ENCODE peak calls at places on chromosome 13, in five cellular contexts. M is ovary, J is testis, S is neural progenitor cell, H is osteoblast. B is an unnamed sample. For H3K27me3, the result is how much of the 10 kb centered on the place peaks cover.

GRCh38 chr13:24141333-24141910 is 19.1 kb upstream of the SPATA13 start:
- DNase-seq in M (no peak), J (no peak), S (no peak), H (no peak), B (peak)

GRCh38 chr13:45700971-45701900 is 884 bp upstream of the CBY2 start:
- DNase-seq in M (no peak), J (peak), S (no peak), H (peak), B (peak)

GRCh38 chr13:50805805-50806204 is 37.7 kb downstream of the DLEU7 start:
- DNase-seq in M (no peak), J (no peak), S (peak), H (peak), B (no peak)

GRCh38 chr13:91520952-91521351 is 122.5 kb downstream of the GPC5 start:
- DNase-seq in M (no peak), J (no peak), S (no peak), H (no peak), B (no peak)

GRCh38 chr13:38417727-38418126 is 68.1 kb downstream of the UFM1 start:
- DNase-seq in M (no peak), J (no peak), S (peak), H (no peak), B (peak)

GRCh38 chr13:36998624-36999041 is 507 bp downstream of the ALG5 start:
- DNase-seq in M (peak), J (peak), S (peak), H (peak), B (peak)

GRCh38 chr13:101423872-101424271 is 7.6 kb upstream of the NALCN start:
- DNase-seq in M (no peak), J (no peak), S (no peak), H (no peak), B (no peak)

GRCh38 chr13:75226092-75226491 is 255.9 kb downstream of the TBC1D4 start:
- DNase-seq in M (no peak), J (peak), S (no peak), H (peak), B (no peak)

GRCh38 chr13:33639158-33639557 is 178.8 kb upstream of the RFC3 start:
- DNase-seq in M (peak), J (no peak), S (no peak), H (no peak), B (no peak)

GRCh38 chr13:39961036-39961435 is 305.6 kb downstream of the COG6 start:
- DNase-seq in M (no peak), J (no peak), S (no peak), H (no peak), B (no peak)

GRCh38 chr13:109700176-109700575 is 86.2 kb downstream of the IRS2 start:
- DNase-seq in M (peak), J (peak), S (no peak), H (no peak), B (peak)

GRCh38 chr13:32988588-32989256 is 27.5 kb upstream of the KL start:
- DNase-seq in M (no peak), J (no peak), S (no peak), H (no peak), B (no peak)

GRCh38 chr13:46804391-46804815 is 7.4 kb upstream of the ESD start:
- DNase-seq in M (no peak), J (no peak), S (no peak), H (peak), B (no peak)

GRCh38 chr13:98451676-98452105 is 125.2 kb downstream of the STK24 start:
- DNase-seq in M (peak), J (no peak), S (no peak), H (peak), B (no peak)

GRCh38 chr13:62176051-62176450 is 760.4 kb upstream of the PCDH20 start:
- DNase-seq in M (no peak), J (no peak), S (no peak), H (no peak), B (no peak)

GRCh38 chr13:93280688-93281087 is 54.1 kb downstream of the GPC6 start:
- DNase-seq in M (no peak), J (no peak), S (no peak), H (no peak), B (no peak)

GRCh38 chr13:19720039-19720438 is 62.7 kb downstream of the PSPC1 start:
- DNase-seq in M (no peak), J (no peak), S (no peak), H (no peak), B (no peak)

GRCh38 chr13:26220575-26220974 is 1.5 kb downstream of the RNF6 start:
- DNase-seq in M (no peak), J (no peak), S (no peak), H (no peak), B (no peak)

GRCh38 chr13:24307211-24308067 is 1.9 kb upstream of the C1QTNF9 start:
- DNase-seq in M (no peak), J (peak), S (peak), H (no peak), B (no peak)

GRCh38 chr13:108086678-108087077 is 128.7 kb downstream of the LIG4 start:
- DNase-seq in M (no peak), J (peak), S (peak), H (no peak), B (no peak)

GRCh38 chr13:105165449-105166125 is 1369.9 kb downstream of the EFNB2 start:
- DNase-seq in M (no peak), J (no peak), S (no peak), H (peak), B (no peak)

GRCh38 chr13:85386424-85386823 is 412.8 kb downstream of the SLITRK6 start:
- DNase-seq in M (no peak), J (no peak), S (peak), H (no peak), B (peak)

GRCh38 chr13:22357132-22357531 is 686.3 kb downstream of the FGF9 start:
- DNase-seq in M (no peak), J (no peak), S (no peak), H (no peak), B (no peak)

GRCh38 chr13:100646030-100646673 is 28.4 kb downstream of the TMTC4 start:
- DNase-seq in M (no peak), J (peak), S (peak), H (peak), B (peak)

GRCh38 chr13:70732611-70733010 is 624.4 kb upstream of the KLHL1 start:
- DNase-seq in M (no peak), J (no peak), S (peak), H (no peak), B (no peak)

GRCh38 chr13:44667950-44668349 is 91.8 kb upstream of the TSC22D1 start:
- DNase-seq in M (no peak), J (no peak), S (peak), H (peak), B (no peak)

GRCh38 chr13:33263484-33263883 is 22.1 kb downstream of the STARD13 start:
- DNase-seq in M (no peak), J (no peak), S (no peak), H (no peak), B (no peak)

GRCh38 chr13:33626407-33626806 is 191.5 kb upstream of the RFC3 start:
- DNase-seq in M (no peak), J (no peak), S (no peak), H (no peak), B (no peak)

GRCh38 chr13:110630566-110631119 is 15.3 kb downstream of the NAXD start:
- DNase-seq in M (no peak), J (no peak), S (no peak), H (peak), B (no peak)

GRCh38 chr13:78398743-78399410 is 204.5 kb downstream of the POU4F1 start:
- DNase-seq in M (no peak), J (no peak), S (no peak), H (no peak), B (no peak)

GRCh38 chr13:26910754-26911465 is 150.3 kb upstream of the GPR12 start:
- DNase-seq in M (no peak), J (no peak), S (no peak), H (no peak), B (peak)

GRCh38 chr13:20295956-20296355 is 63.8 kb upstream of the GJB6 start:
- DNase-seq in M (no peak), J (no peak), S (no peak), H (no peak), B (no peak)

GRCh38 chr13:38308736-38309135 is 40.9 kb upstream of the UFM1 start:
- DNase-seq in M (no peak), J (no peak), S (no peak), H (no peak), B (no peak)

GRCh38 chr13:21060063-21060826 is 1.1 kb downstream of the LATS2 start:
- DNase-seq in M (peak), J (peak), S (peak), H (peak), B (no peak)

GRCh38 chr13:79973533-79973963 is 367.4 kb downstream of the SPRY2 start:
- DNase-seq in M (no peak), J (peak), S (no peak), H (peak), B (peak)

GRCh38 chr13:110405597-110406450 is 98.7 kb downstream of the COL4A2 start:
- DNase-seq in M (no peak), J (no peak), S (no peak), H (peak), B (no peak)

GRCh38 chr13:41458939-41459753 is 1.8 kb downstream of the RGCC start:
- DNase-seq in M (no peak), J (no peak), S (peak), H (peak), B (peak)

GRCh38 chr13:41457589-41458186 is 338 bp downstream of the RGCC start:
- DNase-seq in M (no peak), J (no peak), S (no peak), H (peak), B (no peak)

GRCh38 chr13:41459754-41460111 is 2.4 kb downstream of the RGCC start:
- DNase-seq in M (no peak), J (no peak), S (no peak), H (no peak), B (no peak)

GRCh38 chr13:41456768-41457588 is at the start of gene RGCC:
- DNase-seq in M (no peak), J (peak), S (peak), H (peak), B (peak)

DNA sequence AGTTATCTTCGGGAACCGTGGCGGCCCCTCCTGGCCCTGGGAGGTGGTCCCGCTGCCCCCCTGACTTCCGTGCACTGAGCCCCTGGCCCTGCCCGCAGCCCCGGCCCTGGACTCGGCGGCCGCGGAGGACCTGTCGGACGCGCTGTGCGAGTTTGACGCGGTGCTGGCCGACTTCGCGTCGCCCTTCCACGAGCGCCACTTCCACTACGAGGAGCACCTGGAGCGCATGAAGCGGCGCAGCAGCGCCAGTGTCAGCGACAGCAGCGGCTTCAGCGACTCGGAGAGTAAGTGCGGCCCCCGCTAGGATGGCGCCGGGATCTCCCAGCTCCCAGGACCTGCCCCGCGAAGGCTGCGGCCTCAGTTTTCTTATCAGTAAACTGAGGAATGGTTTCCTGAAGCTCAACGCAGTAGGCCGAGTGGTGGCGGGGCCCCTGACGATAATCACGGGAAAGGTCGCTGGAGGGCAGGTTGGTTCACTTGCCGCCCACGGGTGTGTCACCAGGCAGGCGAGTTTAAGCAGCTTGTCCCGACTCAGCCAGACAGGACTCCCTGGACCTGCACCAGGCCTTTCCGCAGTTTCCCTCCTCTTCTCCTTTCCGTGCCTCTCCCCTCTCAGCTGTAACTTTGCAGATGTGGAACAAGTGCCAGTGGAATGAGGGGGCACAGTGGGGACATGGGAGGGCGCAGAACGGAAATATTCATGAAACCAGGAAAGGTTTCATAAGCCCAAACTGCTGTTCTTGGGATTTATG is 1.0 kb downstream of the RGCC start:
- DNase-seq in M (no peak), J (no peak), S (peak), H (peak), B (peak)
- TF ChIP-seq CTCF in M (no peak), J (no peak), S (no peak), H (no peak), B (no peak)

DNA sequence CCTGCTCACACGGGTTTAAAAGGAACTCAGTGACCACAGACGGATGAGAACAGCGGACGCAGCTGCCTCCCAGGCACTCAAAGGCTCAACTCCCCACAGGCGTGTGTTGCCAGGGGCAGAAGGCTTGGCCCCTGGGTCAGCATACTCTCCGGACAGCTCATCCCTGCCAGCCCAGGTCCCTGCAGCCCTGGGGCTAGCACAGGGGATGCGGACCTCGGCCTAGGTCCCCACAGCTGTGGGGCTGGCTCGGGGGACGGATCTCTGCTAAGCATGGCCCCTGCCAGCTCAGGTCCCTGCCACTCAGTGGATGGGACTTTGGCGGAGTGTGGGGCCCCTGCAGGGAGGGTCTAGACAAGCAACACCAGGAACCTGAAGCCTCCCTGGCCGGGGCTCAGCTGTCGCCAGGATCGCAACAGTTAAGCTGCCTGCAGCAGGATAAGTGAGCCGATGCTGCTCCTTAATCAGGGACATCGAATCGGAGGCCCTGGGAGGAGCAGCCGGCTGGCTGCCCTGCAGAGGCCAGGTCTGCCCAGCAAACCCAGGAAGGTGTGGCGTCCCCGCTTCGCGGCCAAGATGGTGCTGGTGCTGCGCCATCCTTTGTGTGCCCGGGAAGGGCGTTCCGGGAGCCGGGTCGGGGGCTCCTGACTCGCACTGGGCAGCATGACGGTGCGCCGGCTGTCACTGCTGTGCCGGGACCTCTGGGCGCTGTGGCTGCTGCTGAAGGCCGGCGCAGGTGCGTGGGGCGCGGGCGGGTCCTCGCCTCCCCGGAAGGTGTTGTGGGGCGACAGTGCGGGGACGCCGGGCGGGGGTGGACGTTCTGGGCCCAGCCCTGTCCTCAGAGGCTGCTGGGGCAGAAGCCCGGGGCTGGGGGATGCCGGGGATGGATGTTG is 32.5 kb downstream of the MCF2L start:
- DNase-seq in M (no peak), J (peak), S (peak), H (no peak), B (peak)
- H3K4me3 ChIP-seq in M (no peak), J (no peak), S (peak), H (no peak), B (peak)

GRCh38 chr13:27919299-27919933 is 384 bp upstream of the PDX1 start:
- DNase-seq in M (no peak), J (no peak), S (no peak), H (peak), B (no peak)

GRCh38 chr13:27917121-27917947 is 2.5 kb upstream of the PDX1 start:
- DNase-seq in M (no peak), J (no peak), S (peak), H (peak), B (no peak)

GRCh38 chr13:27918041-27918917 is 1.5 kb upstream of the PDX1 start:
- DNase-seq in M (no peak), J (no peak), S (peak), H (peak), B (no peak)

GRCh38 chr13:27919934-27920676 is at the start of gene PDX1:
- DNase-seq in M (no peak), J (peak), S (peak), H (peak), B (peak)

DNA sequence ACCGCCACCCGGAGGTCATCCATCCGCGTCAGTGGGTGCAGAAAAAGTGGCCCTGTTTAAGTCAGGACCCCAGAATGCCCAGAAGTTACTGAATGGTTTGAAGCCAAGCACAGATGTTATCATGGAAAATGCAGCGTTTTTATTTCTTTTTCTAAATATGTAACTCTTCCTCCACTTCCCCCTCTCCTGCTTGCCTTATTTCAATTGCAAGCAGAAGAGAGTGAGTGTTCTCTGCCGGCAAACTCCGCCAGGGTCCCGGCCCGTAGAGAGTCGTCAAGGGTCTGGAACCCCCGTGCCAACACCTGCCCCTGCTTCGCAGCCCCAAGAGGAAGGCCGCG is 913 bp upstream of the PDX1 start:
- DNase-seq in M (no peak), J (no peak), S (no peak), H (peak), B (no peak)
- H3K27me3 ChIP-seq in M (under half), J (under half), S (half or more), H (half or more), B (half or more)

DNA sequence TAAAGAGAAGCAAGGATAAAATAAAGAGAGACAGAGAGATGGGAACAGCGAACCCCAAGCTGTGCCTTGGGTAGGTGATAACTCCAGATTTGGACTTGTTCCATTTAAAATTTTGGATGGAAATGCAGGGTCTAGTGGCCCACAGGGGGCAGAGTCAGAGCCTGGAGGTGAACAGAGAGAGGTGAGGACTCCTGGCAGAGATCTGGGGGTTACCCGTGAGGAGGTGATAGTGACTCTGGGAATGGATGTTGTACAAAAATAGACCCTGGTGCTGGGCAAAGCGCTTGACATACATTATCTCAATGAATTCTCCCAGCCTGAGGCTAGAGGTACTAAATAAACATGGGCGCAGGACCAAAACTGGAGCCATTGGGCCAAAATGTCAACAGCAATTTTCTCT is 14.3 kb upstream of the DHRS12 start:
- DNase-seq in M (no peak), J (no peak), S (no peak), H (no peak), B (no peak)
- TF ChIP-seq CTCF in M (no peak), J (no peak), S (no peak), H (no peak), B (no peak)

B was measured in WERI-Rb-1.